ENCODE peak calls at places on chromosomes 1 and 21, in seven cellular contexts. B, I, L, P, R, Q and Z are unnamed samples.

GRCh38 chr1:155932085-155932484 is 2.1 kb downstream of the KHDC4 start:
- DNase-seq in B (no peak), I (no peak), L (no peak), P (no peak), R (no peak), Q (no peak), Z (no peak)

GRCh38 chr1:212671342-212672031 is 28.2 kb downstream of the BATF3 start:
- DNase-seq in B (peak), I (peak), L (no peak), P (no peak), R (no peak), Q (no peak), Z (no peak)

GRCh38 chr21:39052718-39053117 is 130.5 kb downstream of the PSMG1 start:
- DNase-seq in B (no peak), I (no peak), L (no peak), P (no peak), R (no peak), Q (no peak), Z (no peak)

GRCh38 chr1:228118040-228118439 is 8.9 kb upstream of the MRPL55 start:
- DNase-seq in B (no peak), I (no peak), L (no peak), P (no peak), R (no peak), Q (no peak), Z (no peak)

GRCh38 chr1:216535059-216535458 is 111.8 kb upstream of the USH2A start:
- DNase-seq in B (no peak), I (no peak), L (no peak), P (no peak), R (no peak), Q (no peak), Z (no peak)

GRCh38 chr1:86868477-86868876 is 45.4 kb downstream of the SELENOF start:
- DNase-seq in B (no peak), I (no peak), L (no peak), P (no peak), R (no peak), Q (no peak), Z (no peak)

GRCh38 chr1:235703516-235703915 is 53.9 kb upstream of the GNG4 start:
- DNase-seq in B (no peak), I (no peak), L (no peak), P (no peak), R (no peak), Q (no peak), Z (no peak)

GRCh38 chr21:46110499-46111192 is 12.7 kb downstream of the COL6A2 start:
- DNase-seq in B (peak), I (peak), L (peak), P (peak), R (no peak), Q (peak), Z (peak)

GRCh38 chr21:32771134-32771523 is 426 bp downstream of the PAXBP1 start:
- DNase-seq in B (peak), I (peak), L (peak), P (peak), R (no peak), Q (peak), Z (no peak)

GRCh38 chr1:187281085-187281484 is 452.3 kb downstream of the PLA2G4A start:
- DNase-seq in B (no peak), I (no peak), L (no peak), P (no peak), R (no peak), Q (no peak), Z (no peak)

GRCh38 chr1:16013220-16013907 is 4.5 kb downstream of the HSPB7 start:
- DNase-seq in B (peak), I (no peak), L (no peak), P (peak), R (peak), Q (peak), Z (no peak)

GRCh38 chr1:12472798-12473551 is 145.0 kb downstream of the DHRS3 start:
- DNase-seq in B (no peak), I (no peak), L (no peak), P (no peak), R (no peak), Q (no peak), Z (no peak)

GRCh38 chr1:232950919-232951579 is 638 bp downstream of the NTPCR start:
- DNase-seq in B (no peak), I (no peak), L (no peak), P (no peak), R (no peak), Q (no peak), Z (no peak)

GRCh38 chr1:1135339-1136111 is 19.6 kb upstream of the C1orf159 start:
- DNase-seq in B (peak), I (no peak), L (no peak), P (no peak), R (no peak), Q (no peak), Z (no peak)

GRCh38 chr1:208997726-208998312 is 585.7 kb upstream of the CAMK1G start:
- DNase-seq in B (no peak), I (no peak), L (no peak), P (no peak), R (no peak), Q (no peak), Z (no peak)

GRCh38 chr1:19387045-19387467 is 74.9 kb downstream of the SLC66A1 start:
- DNase-seq in B (no peak), I (no peak), L (no peak), P (no peak), R (no peak), Q (no peak), Z (no peak)

GRCh38 chr1:71660417-71660816 is 579.6 kb upstream of the ZRANB2 start:
- DNase-seq in B (no peak), I (no peak), L (no peak), P (no peak), R (no peak), Q (no peak), Z (no peak)

GRCh38 chr1:6180215-6180577 is at the start of gene CHD5:
- DNase-seq in B (no peak), I (no peak), L (no peak), P (no peak), R (no peak), Q (no peak), Z (no peak)

GRCh38 chr1:15760520-15761211 is 2.1 kb downstream of the FBLIM1 start:
- DNase-seq in B (peak), I (no peak), L (no peak), P (no peak), R (no peak), Q (no peak), Z (no peak)

GRCh38 chr21:38341546-38342012 is 84.8 kb downstream of the KCNJ15 start:
- DNase-seq in B (no peak), I (no peak), L (no peak), P (peak), R (no peak), Q (no peak), Z (no peak)

GRCh38 chr1:243912347-243912746 is 62.3 kb upstream of the AKT3 start:
- DNase-seq in B (no peak), I (no peak), L (no peak), P (no peak), R (no peak), Q (no peak), Z (no peak)

GRCh38 chr1:172429324-172430127 is 9.0 kb downstream of the C1orf105 start:
- DNase-seq in B (peak), I (peak), L (no peak), P (peak), R (peak), Q (no peak), Z (no peak)

GRCh38 chr1:108053291-108054023 is 88.5 kb upstream of the VAV3 start:
- DNase-seq in B (peak), I (no peak), L (no peak), P (no peak), R (no peak), Q (no peak), Z (no peak)

GRCh38 chr1:69711159-69711930 is 143.6 kb downstream of the LRRC7 start:
- DNase-seq in B (no peak), I (no peak), L (no peak), P (no peak), R (no peak), Q (no peak), Z (no peak)

GRCh38 chr1:113940365-113941244 is 11.5 kb downstream of the HIPK1 start:
- DNase-seq in B (no peak), I (no peak), L (no peak), P (no peak), R (no peak), Q (no peak), Z (no peak)

GRCh38 chr1:93846151-93846928 is 32.7 kb downstream of the DNTTIP2 start:
- DNase-seq in B (peak), I (peak), L (peak), P (peak), R (peak), Q (peak), Z (no peak)

GRCh38 chr1:1528639-1529267 is 11.7 kb downstream of the TMEM240 start:
- DNase-seq in B (no peak), I (no peak), L (no peak), P (no peak), R (no peak), Q (no peak), Z (no peak)

GRCh38 chr21:32456497-32456918 is 44.0 kb downstream of the EVA1C start:
- DNase-seq in B (no peak), I (no peak), L (no peak), P (no peak), R (no peak), Q (no peak), Z (no peak)

GRCh38 chr1:204343850-204344249 is 15.9 kb downstream of the PLEKHA6 start:
- DNase-seq in B (no peak), I (no peak), L (no peak), P (no peak), R (no peak), Q (no peak), Z (no peak)

GRCh38 chr21:45412491-45412890 is 7.5 kb downstream of the COL18A1 start:
- DNase-seq in B (no peak), I (no peak), L (no peak), P (no peak), R (no peak), Q (no peak), Z (no peak)

GRCh38 chr1:17736625-17737024 is 18.5 kb upstream of the ACTL8 start:
- DNase-seq in B (no peak), I (no peak), L (no peak), P (no peak), R (no peak), Q (no peak), Z (no peak)
- H3K4me3 ChIP-seq in B (no peak), I (no peak), L (no peak), P (no peak), R (no peak), Q (no peak), Z (no peak)

GRCh38 chr1:149887456-149888159 is 11.8 kb upstream of the BOLA1 start:
- DNase-seq in B (peak), I (peak), L (peak), P (peak), R (peak), Q (peak), Z (no peak)
- TF ChIP-seq POLR2A in B (peak), I (no peak), L (peak), P (no peak), R (peak), Q (peak), Z (no peak)

GRCh38 chr1:25247024-25247828 is at the start of gene RSRP1:
- DNase-seq in B (peak), I (peak), L (peak), P (peak), R (peak), Q (peak), Z (peak)

GRCh38 chr1:25246600-25247023 is 642 bp downstream of the RSRP1 start:
- DNase-seq in B (no peak), I (no peak), L (no peak), P (peak), R (no peak), Q (peak), Z (no peak)

GRCh38 chr1:25245809-25246599 is 1.2 kb downstream of the RSRP1 start:
- DNase-seq in B (no peak), I (no peak), L (no peak), P (no peak), R (no peak), Q (no peak), Z (no peak)

GRCh38 chr1:25245393-25245792 is 1.9 kb downstream of the RSRP1 start:
- DNase-seq in B (no peak), I (no peak), L (no peak), P (no peak), R (no peak), Q (no peak), Z (no peak)

DNA sequence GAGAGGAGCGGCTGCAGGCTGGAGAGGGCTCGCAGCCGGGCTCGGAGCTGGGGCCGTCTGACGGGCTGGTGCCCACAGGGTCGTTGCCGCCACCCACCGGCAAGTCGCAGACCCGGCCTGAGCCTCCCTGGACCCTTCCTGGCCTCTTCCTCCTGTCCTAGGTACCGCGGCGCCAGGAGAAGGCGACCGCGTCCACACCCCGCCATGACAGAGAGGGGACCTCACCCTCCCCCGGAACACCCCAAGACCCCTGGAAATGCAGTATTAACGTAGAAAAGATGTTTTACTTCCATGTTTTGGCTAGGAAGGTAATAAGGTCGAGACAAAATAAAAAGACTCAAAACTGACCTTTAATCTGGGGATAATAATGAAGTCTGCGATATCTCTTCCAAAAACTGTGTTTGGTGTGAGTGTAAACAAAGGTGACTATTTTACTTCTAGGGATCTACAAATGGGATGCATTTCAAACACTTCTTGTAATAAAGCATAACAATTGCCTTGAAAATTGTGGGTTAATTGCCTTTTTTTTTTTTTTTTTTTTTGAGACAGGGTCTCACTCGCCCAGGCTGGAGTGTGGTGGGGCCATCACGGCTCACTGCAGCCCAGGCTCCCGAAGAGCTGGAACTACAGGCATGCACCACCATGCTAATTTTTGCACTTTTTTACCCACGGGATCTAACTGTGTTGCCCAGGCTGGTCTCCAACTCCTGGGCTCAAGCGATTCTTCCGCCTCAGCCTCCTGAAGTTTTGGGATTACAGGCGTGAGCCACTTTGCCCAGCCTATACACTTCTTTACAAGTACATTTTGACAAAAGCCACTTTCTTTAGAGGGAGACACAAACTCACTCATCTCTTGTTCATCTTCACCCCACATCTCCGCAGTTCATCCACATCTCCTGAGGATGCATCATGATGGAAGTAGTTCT is 838 bp upstream of the RSRP1 start:
- DNase-seq in B (no peak), I (no peak), L (no peak), P (no peak), R (no peak), Q (no peak), Z (no peak)
- TF ChIP-seq CTCF in B (no peak), I (no peak), L (no peak), P (no peak), R (no peak), Q (no peak), Z (no peak)

GRCh38 chr1:22971161-22972062 is 1.3 kb downstream of the LACTBL1 start:
- DNase-seq in B (no peak), I (no peak), L (no peak), P (no peak), R (no peak), Q (no peak), Z (no peak)
- H3K4me3 ChIP-seq in B (no peak), I (no peak), L (no peak), P (no peak), R (no peak), Q (no peak), Z (no peak)

DNA sequence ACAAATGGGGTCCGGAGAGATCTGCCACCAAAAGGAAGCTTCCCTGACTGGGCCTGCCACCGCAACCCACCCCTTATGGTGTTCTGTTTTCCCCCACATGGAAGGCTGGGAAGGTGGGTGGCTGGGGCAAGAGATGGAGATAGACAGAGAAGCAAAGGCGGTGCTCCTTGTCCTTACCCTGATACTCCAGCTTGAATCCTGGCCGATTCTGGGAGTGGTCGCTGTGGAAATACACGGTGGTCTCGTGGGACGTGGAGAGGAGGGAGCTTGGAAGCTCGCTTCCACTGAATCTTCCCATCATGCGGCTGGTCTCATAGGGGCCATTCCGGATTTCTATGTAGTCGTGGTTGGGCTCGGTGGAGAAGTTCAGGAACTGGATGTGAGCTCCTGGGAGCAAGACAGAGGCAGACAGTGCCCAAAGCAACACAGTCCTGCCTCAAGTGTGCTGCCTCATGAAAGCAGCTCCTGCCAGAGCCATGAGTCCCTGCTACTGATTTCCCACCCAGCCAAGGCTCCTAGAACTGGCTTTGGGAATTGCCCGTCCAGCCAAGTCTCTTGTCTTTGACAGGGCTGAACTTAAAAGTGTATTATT is 138.5 kb downstream of the ZSCAN20 start:
- DNase-seq in B (no peak), I (no peak), L (no peak), P (no peak), R (no peak), Q (no peak), Z (peak)
- TF ChIP-seq POLR2A in B (no peak), I (no peak), L (no peak), P (no peak), R (no peak), Q (no peak), Z (no peak)

DNA sequence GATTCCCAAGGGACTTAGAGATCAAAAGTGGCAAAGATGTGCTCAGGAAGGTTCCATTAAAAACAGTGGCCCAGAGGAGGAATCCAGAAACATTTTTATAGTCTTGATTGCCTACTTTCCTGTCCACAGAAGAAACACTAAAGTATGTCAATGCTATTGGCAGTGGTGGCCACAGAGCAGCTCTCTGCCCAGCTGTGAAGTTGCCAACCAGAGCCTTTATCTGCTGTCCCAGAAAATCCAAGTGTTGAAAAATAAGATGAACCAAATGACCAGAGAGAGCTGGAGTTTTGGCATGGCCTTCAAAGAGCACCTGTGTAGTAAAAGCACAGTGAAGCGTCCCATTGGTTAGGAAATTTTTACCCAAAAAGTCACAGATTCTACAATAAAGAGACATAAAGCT is 181.2 kb downstream of the TGFBR3 start:
- DNase-seq in B (no peak), I (no peak), L (no peak), P (no peak), R (no peak), Q (no peak), Z (no peak)
- TF ChIP-seq CTCF in B (no peak), I (no peak), L (no peak), P (no peak), R (no peak), Q (no peak), Z (no peak)

DNA sequence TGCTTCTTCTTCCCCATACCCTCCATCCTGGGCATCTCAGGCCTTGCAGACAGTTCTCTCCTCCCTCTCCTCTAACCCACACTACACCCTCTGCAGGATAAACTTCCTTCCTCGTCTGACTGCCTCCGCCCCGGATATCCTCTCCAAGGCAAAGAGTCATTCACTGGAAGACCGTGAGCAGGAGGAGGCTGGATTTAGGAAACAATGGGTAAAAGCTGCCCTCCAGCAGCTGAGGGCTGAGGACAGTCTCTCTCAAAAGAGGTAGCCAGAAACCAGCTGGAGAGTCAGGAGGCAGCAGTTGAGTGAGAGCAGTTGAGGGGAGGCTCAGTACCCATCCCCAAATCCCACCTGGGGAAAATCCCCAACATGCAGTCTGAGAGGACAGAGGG is 1.4 kb downstream of the CSRP1 start:
- DNase-seq in B (peak), I (no peak), L (no peak), P (no peak), R (no peak), Q (no peak), Z (no peak)
- H3K4me3 ChIP-seq in B (peak), I (no peak), L (peak), P (peak), R (peak), Q (no peak), Z (peak)

GRCh38 chr1:46616277-46617107 is at the start of gene MOB3C:
- DNase-seq in B (peak), I (peak), L (peak), P (peak), R (no peak), Q (peak), Z (peak)
- TF ChIP-seq POLR2A in B (peak), I (no peak), L (peak), P (no peak), R (no peak), Q (peak), Z (no peak)

GRCh38 chr1:223864084-223864483 is 18.3 kb upstream of the TP53BP2 start:
- DNase-seq in B (no peak), I (no peak), L (no peak), P (no peak), R (no peak), Q (no peak), Z (no peak)
- TF ChIP-seq CTCF in B (no peak), I (no peak), L (no peak), P (no peak), R (no peak), Q (no peak), Z (no peak)